ENCODE peak calls at places on chromosomes 12 and 14, in four cellular contexts. Y is fibroblast of lung, A is left lung, S is Peyer's patch. H is an unnamed sample.

GRCh38 chr12:12468575-12468974 is 94.1 kb downstream of the DUSP16 start:
- DNase-seq in S (no peak), A (no peak), Y (no peak), H (no peak)

GRCh38 chr14:101194356-101195308 is 291.1 kb upstream of the RTL1 start:
- DNase-seq in A (peak), Y (no peak), S (no peak), H (no peak)

GRCh38 chr12:31245822-31246469 is 80.0 kb downstream of the SINHCAF start:
- DNase-seq in Y (peak), A (no peak), S (no peak), H (no peak)

GRCh38 chr12:18313316-18313715 is 52.0 kb downstream of the PIK3C2G start:
- DNase-seq in A (no peak), S (no peak), Y (no peak), H (no peak)

GRCh38 chr12:93938921-93939320 is 209.5 kb upstream of the PLXNC1 start:
- DNase-seq in Y (no peak), A (no peak), S (no peak), H (no peak)

GRCh38 chr12:42483534-42483857 is 106.0 kb downstream of the PRICKLE1 start:
- DNase-seq in A (no peak), S (peak), Y (no peak), H (no peak)

GRCh38 chr14:69535230-69535848 is 39.3 kb downstream of the CCDC177 start:
- DNase-seq in S (no peak), A (no peak), Y (peak), H (no peak)

GRCh38 chr12:76784600-76785051 is 20.7 kb downstream of the ZDHHC17 start:
- DNase-seq in Y (peak), A (no peak), S (no peak), H (no peak)

GRCh38 chr12:48717252-48717695 is 767 bp upstream of the CCNT1 start:
- DNase-seq in Y (peak), A (no peak), S (no peak), H (no peak)

GRCh38 chr12:95712269-95712668 is 78.3 kb downstream of the NTN4 start:
- DNase-seq in Y (no peak), S (no peak), A (no peak), H (no peak)

GRCh38 chr12:47938093-47938492 is 25.3 kb upstream of the TMEM106C start:
- DNase-seq in A (no peak), Y (peak), S (no peak), H (no peak)

GRCh38 chr12:5965950-5966383 is 20.9 kb upstream of the ANO2 start:
- DNase-seq in Y (peak), A (no peak), S (no peak), H (no peak)

GRCh38 chr14:35134329-35135123 is 12.2 kb downstream of the PRORP start:
- DNase-seq in A (no peak), S (no peak), Y (no peak), H (no peak)

GRCh38 chr14:74585406-74586335 is 26.4 kb downstream of the LTBP2 start:
- DNase-seq in A (peak), Y (no peak), S (no peak), H (no peak)

GRCh38 chr14:65961004-65961403 is 525.2 kb upstream of the CCDC196 start:
- DNase-seq in A (no peak), Y (peak), S (no peak), H (no peak)

GRCh38 chr12:94769040-94769420 is 118.7 kb upstream of the TMCC3 start:
- DNase-seq in Y (no peak), S (peak), A (no peak), H (no peak)

GRCh38 chr12:75560167-75560566 is 48.8 kb upstream of the KRR1 start:
- DNase-seq in A (no peak), Y (peak), S (no peak), H (no peak)

GRCh38 chr14:70662816-70663215 is 21.1 kb downstream of the TTC9 start:
- DNase-seq in Y (no peak), A (no peak), S (no peak), H (no peak)

GRCh38 chr12:90481748-90482147 is 473.2 kb downstream of the CCER1 start:
- DNase-seq in S (no peak), A (no peak), Y (no peak), H (no peak)

GRCh38 chr12:71955946-71956345 is 17.3 kb downstream of the TPH2 start:
- DNase-seq in S (no peak), A (no peak), Y (peak), H (no peak)

GRCh38 chr12:29882771-29883315 is 99.1 kb upstream of the TMTC1 start:
- DNase-seq in Y (no peak), A (no peak), S (no peak), H (no peak)

GRCh38 chr12:42475055-42475454 is 114.5 kb downstream of the PRICKLE1 start:
- DNase-seq in S (no peak), Y (no peak), A (no peak), H (no peak)

GRCh38 chr12:57837779-57838562 is 8.6 kb downstream of the CTDSP2 start:
- DNase-seq in A (no peak), Y (peak), S (no peak), H (no peak)

GRCh38 chr14:102295301-102295700 is 9.7 kb downstream of the MOK start:
- DNase-seq in A (no peak), Y (peak), S (no peak), H (no peak)

GRCh38 chr12:129847063-129847462 is 56.8 kb downstream of the TMEM132D start:
- DNase-seq in S (no peak), A (no peak), Y (no peak), H (no peak)

GRCh38 chr12:80412343-80412953 is 31.6 kb upstream of the PTPRQ start:
- DNase-seq in Y (peak), S (no peak), A (no peak), H (no peak)

GRCh38 chr12:105287408-105287807 is 43.1 kb upstream of the C12orf75 start:
- DNase-seq in A (no peak), S (no peak), Y (no peak), H (no peak)

GRCh38 chr14:78595797-78596196 is 425.6 kb downstream of the NRXN3 start:
- DNase-seq in Y (no peak), S (no peak), A (no peak), H (no peak)
- TF ChIP-seq CTCF in Y (no peak), S (no peak), A (no peak), H (no peak)

DNA sequence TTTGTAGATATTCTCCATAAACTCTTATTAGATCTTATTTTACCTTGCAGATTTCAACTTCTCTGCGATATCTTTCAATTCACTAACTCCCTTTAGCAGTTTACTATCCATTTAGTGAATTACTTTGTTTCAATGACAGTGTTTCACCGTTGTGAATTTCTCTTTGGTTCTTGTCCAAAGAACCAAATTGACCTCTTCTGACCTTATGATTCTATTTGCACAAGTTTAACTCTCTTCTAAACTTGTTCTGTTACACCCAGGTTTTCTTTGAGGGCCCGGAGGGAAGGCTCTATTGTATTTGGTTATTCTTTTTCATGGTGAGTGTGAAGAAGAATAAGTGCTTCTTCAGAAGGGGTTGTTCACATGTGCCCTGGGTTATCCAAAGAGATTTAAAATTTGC is 186.7 kb downstream of the MON2 start:
- DNase-seq in S (no peak), A (no peak), Y (no peak), H (no peak)
- H3K4me3 ChIP-seq in S (no peak), A (no peak), Y (no peak), H (no peak)

GRCh38 chr12:45232771-45233372 is 17.0 kb downstream of the ANO6 start:
- DNase-seq in S (no peak), A (no peak), Y (peak), H (no peak)

GRCh38 chr12:45235087-45236025 is 19.5 kb downstream of the ANO6 start:
- DNase-seq in Y (peak), S (no peak), A (no peak), H (no peak)

GRCh38 chr12:45232146-45232731 is 16.3 kb downstream of the ANO6 start:
- DNase-seq in S (no peak), A (no peak), Y (no peak), H (no peak)

GRCh38 chr12:45234134-45234865 is 18.4 kb downstream of the ANO6 start:
- DNase-seq in S (no peak), Y (peak), A (no peak), H (no peak)

GRCh38 chr12:45231515-45232145 is 15.7 kb downstream of the ANO6 start:
- DNase-seq in Y (peak), A (no peak), S (no peak), H (no peak)
- H3K27ac ChIP-seq in Y (peak), A (peak), S (no peak), H (peak)

GRCh38 chr12:108459106-108459505 is 56.0 kb upstream of the FICD start:
- DNase-seq in Y (no peak), S (no peak), A (no peak), H (no peak)

GRCh38 chr12:108457006-108457733 is 57.9 kb upstream of the FICD start:
- DNase-seq in Y (peak), S (no peak), A (no peak), H (no peak)

GRCh38 chr12:108454539-108455139 is 60.4 kb upstream of the FICD start:
- DNase-seq in S (no peak), Y (no peak), A (no peak), H (no peak)

GRCh38 chr12:108455706-108456105 is 59.4 kb upstream of the FICD start:
- DNase-seq in A (no peak), Y (no peak), S (no peak), H (no peak)

DNA sequence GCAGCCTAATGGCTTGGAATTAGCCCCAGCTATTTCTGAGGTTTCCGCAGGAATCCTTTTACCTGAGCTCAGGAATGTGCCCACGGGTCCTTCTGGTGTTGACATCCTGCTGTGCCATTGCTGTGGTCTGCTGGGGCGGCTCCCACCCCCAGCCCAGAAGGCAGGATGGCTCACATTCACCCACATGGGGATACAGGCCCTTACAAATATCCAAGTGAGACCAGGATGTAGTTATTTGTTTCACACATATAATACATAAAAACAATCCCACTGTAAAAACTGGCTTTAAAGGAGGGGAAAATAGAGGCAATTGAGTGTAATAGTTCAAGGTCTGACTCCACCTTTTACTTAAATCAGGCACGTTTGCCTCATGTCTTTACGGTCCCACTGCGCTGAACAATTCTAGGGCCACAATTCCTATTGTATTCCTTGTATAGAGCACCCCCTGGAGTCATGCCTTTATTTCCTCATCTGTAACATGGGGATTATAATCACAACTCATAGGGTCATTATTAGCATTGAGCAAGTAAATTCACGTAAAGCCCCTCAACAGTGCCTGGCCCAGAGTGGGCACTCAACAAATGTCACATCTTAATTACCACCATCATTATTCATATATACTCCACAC is 57.2 kb upstream of the FICD start:
- DNase-seq in S (no peak), A (no peak), Y (no peak), H (no peak)
- TF ChIP-seq CTCF in S (no peak), A (no peak), Y (no peak), H (no peak)

GRCh38 chr14:94047581-94047980 is 21.4 kb downstream of the OTUB2 start:
- DNase-seq in A (no peak), S (no peak), Y (no peak), H (no peak)

GRCh38 chr14:94048676-94049624 is 22.8 kb downstream of the OTUB2 start:
- DNase-seq in A (no peak), Y (no peak), S (no peak), H (no peak)

GRCh38 chr14:94045101-94045500 is 19.0 kb downstream of the OTUB2 start:
- DNase-seq in S (no peak), A (no peak), Y (no peak), H (no peak)

GRCh38 chr14:94045563-94046345 is 19.6 kb downstream of the OTUB2 start:
- DNase-seq in Y (no peak), S (no peak), A (no peak), H (no peak)

GRCh38 chr14:94046696-94047250 is 20.6 kb downstream of the OTUB2 start:
- DNase-seq in S (no peak), A (no peak), Y (no peak), H (no peak)
- H3K4me3 ChIP-seq in S (no peak), A (no peak), Y (no peak), H (no peak)

GRCh38 chr12:68428724-68429580 is 96.8 kb upstream of the MDM1 start:
- DNase-seq in Y (no peak), A (no peak), S (no peak), H (no peak)

GRCh38 chr12:68423175-68423574 is 91.0 kb upstream of the MDM1 start:
- DNase-seq in Y (peak), S (no peak), A (no peak), H (no peak)

GRCh38 chr12:68428211-68428610 is 96.0 kb upstream of the MDM1 start:
- DNase-seq in A (no peak), Y (no peak), S (no peak), H (no peak)

GRCh38 chr12:68420225-68421008 is 88.3 kb upstream of the MDM1 start:
- DNase-seq in Y (peak), S (no peak), A (no peak), H (no peak)

DNA sequence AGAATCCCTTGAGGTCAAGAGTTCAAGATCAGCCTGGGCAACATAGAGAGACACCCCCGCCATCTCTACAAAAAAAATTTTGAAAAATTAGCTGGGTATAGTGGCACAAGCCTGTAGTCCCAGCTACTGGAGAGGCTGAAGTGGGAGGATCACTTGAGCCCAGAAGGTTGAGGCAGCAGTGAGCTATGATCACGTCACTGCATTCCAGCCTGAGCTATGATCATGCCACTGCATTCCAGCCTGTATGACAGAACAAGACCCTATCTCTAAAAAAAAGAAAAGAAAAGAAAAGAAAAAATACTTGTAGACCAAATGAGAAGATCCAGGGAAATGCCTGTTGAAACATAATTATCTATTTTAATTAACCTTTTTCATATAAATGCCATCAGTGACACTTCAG is 93.8 kb upstream of the MDM1 start:
- DNase-seq in A (no peak), Y (peak), S (no peak), H (no peak)
- H3K27ac ChIP-seq in A (no peak), Y (peak), S (no peak), H (no peak)

GRCh38 chr14:77245820-77246219 is 25.2 kb downstream of the NGB start:
- DNase-seq in S (no peak), Y (no peak), A (no peak), H (no peak)
- TF ChIP-seq CTCF in S (no peak), Y (no peak), A (no peak), H (peak)

DNA sequence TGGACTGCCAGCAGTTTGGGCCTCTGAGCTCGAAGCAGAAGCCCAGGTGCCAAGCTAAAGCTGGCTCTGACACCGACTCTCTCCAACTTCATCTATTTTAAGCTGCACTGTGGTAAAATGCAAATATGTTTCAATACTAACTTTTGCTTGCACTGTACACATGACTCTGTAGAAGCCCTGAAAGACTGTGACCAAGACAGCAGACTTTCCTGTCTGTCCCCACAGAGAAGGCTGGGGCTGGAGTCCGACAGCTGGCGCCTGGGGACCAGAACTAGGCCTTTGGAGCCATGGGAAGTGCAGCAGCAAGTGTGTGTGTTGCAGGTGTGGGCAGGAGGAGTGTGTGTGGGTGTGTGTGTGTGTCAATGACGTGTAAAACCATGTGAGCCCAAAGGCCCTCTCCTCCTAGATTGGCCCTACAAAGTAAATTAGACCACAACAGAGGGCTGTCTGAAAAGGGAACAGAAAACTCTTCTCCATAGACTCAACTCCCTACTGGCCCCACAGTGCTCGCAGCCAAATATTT is 16.4 kb upstream of the RAB35 start:
- DNase-seq in A (no peak), Y (no peak), S (peak), H (no peak)
- H3K4me3 ChIP-seq in A (no peak), Y (no peak), S (no peak), H (no peak)

GRCh38 chr12:58858030-58858429 is 62.3 kb downstream of the LRIG3 start:
- DNase-seq in S (no peak), Y (no peak), A (no peak), H (no peak)
- H3K27ac ChIP-seq in S (no peak), Y (no peak), A (no peak), H (no peak)